ENCODE peak calls at places on chromosomes 16 and 17, in five cellular contexts. Y is SK-N-MC, Q is endothelial cell of umbilical vein, V is adipocyte, D is neural progenitor cell. I is an unnamed sample.

GRCh38 chr17:35433075-35433894 is 985 bp upstream of the SLFN12 start:
- DNase-seq in Y (peak; percentile 87), Q (peak; percentile 96), V (peak; percentile 96), D (peak; percentile 36), I (no peak)

GRCh38 chr16:766820-767640 is 6.5 kb downstream of the MSLN start:
- DNase-seq in Y (no peak), Q (no peak), V (no peak), D (no peak), I (no peak)

GRCh38 chr16:22788190-22788530 is 25.8 kb upstream of the HS3ST2 start:
- DNase-seq in Y (no peak), Q (no peak), V (no peak), D (no peak), I (no peak)

GRCh38 chr17:36204724-36205500 is 6.0 kb upstream of the CCL4L2 start:
- DNase-seq in Y (no peak), Q (no peak), V (no peak), D (no peak), I (no peak)

GRCh38 chr17:17853811-17854527 is 17.2 kb upstream of the SREBF1 start:
- DNase-seq in Y (no peak), Q (no peak), V (no peak), D (no peak), I (no peak)

GRCh38 chr16:19291459-19291858 is 5.9 kb downstream of the CLEC19A start:
- DNase-seq in Y (no peak), Q (peak; percentile 15), V (no peak), D (peak; percentile 96), I (peak; percentile 49)

GRCh38 chr16:28538733-28539596 is at the start of gene NUPR1:
- DNase-seq in Y (no peak), Q (peak; percentile 62), V (peak; percentile 98), D (no peak), I (peak; percentile 29)

GRCh38 chr16:70740919-70741778 is 55.3 kb upstream of the MTSS2 start:
- DNase-seq in Y (no peak), Q (peak; percentile 12), V (peak; percentile 55), D (no peak), I (no peak)

GRCh38 chr17:57567278-57567677 is 177.8 kb downstream of the CCDC182 start:
- DNase-seq in Y (no peak), Q (no peak), V (no peak), D (no peak), I (no peak)

GRCh38 chr16:23534868-23535860 is 22.0 kb downstream of the EARS2 start:
- DNase-seq in Y (no peak), Q (no peak), V (no peak), D (no peak), I (no peak)

GRCh38 chr16:75105306-75106061 is 11.1 kb downstream of the LDHD start:
- DNase-seq in Y (no peak), Q (no peak), V (peak; percentile 67), D (no peak), I (peak; percentile 54)

GRCh38 chr16:69108069-69108904 is 2.8 kb downstream of the HAS3 start:
- DNase-seq in Y (no peak), Q (no peak), V (no peak), D (peak; percentile 57), I (no peak)

GRCh38 chr16:56226187-56226586 is 34.9 kb downstream of the GNAO1 start:
- DNase-seq in Y (no peak), Q (no peak), V (peak; percentile 38), D (no peak), I (no peak)

GRCh38 chr17:47286198-47286914 is 32.7 kb downstream of the ITGB3 start:
- DNase-seq in Y (no peak), Q (no peak), V (no peak), D (no peak), I (peak; percentile 76)

GRCh38 chr16:23952128-23953041 is 116.6 kb downstream of the PRKCB start:
- DNase-seq in Y (peak; percentile 79), Q (no peak), V (no peak), D (peak; percentile 64), I (no peak)

GRCh38 chr17:59357929-59358328 is 26.5 kb downstream of the YPEL2 start:
- DNase-seq in Y (no peak), Q (no peak), V (peak; percentile 49), D (no peak), I (no peak)

GRCh38 chr17:47279062-47279801 is 25.6 kb downstream of the ITGB3 start:
- DNase-seq in Y (no peak), Q (peak; percentile 76), V (peak; percentile 82), D (no peak), I (peak; percentile 94)

GRCh38 chr17:39979021-39979660 is 1.5 kb upstream of the PSMD3 start:
- DNase-seq in Y (no peak), Q (no peak), V (peak; percentile 61), D (no peak), I (no peak)

GRCh38 chr17:37701424-37702020 is 43.3 kb downstream of the HNF1B start:
- DNase-seq in Y (no peak), Q (peak; percentile 27), V (peak; percentile 22), D (peak; percentile 39), I (peak; percentile 86)

GRCh38 chr17:66494023-66494803 is 191.8 kb downstream of the PRKCA start:
- DNase-seq in Y (no peak), Q (peak; percentile 66), V (peak; percentile 71), D (no peak), I (no peak)

GRCh38 chr16:30609002-30609927 is 924 bp downstream of the ZNF689 start:
- DNase-seq in Y (no peak), Q (peak; percentile 48), V (no peak), D (peak; percentile 31), I (peak; percentile 81)

GRCh38 chr17:51006601-51007000 is 114.1 kb downstream of the SPAG9 start:
- DNase-seq in Y (no peak), Q (peak; percentile 21), V (peak; percentile 44), D (peak; percentile 34), I (no peak)

GRCh38 chr17:56653877-56654276 is 60.4 kb downstream of the NOG start:
- DNase-seq in Y (peak; percentile 22), Q (peak; percentile 33), V (peak; percentile 73), D (peak; percentile 82), I (peak; percentile 75)

GRCh38 chr16:75099738-75100615 is 16.6 kb downstream of the LDHD start:
- DNase-seq in Y (no peak), Q (peak; percentile 39), V (no peak), D (no peak), I (no peak)

GRCh38 chr16:49203361-49203760 is 78.3 kb downstream of the CBLN1 start:
- DNase-seq in Y (no peak), Q (no peak), V (no peak), D (no peak), I (no peak)
- H3K9ac ChIP-seq in Y (no peak overlapping the region), Q (no peak overlapping the region), V (no peak overlapping the region), D (no peak overlapping the region), I (no peak overlapping the region)

GRCh38 chr16:88061346-88062110 is 110.3 kb downstream of the BANP start:
- DNase-seq in Y (no peak), Q (no peak), V (no peak), D (peak; percentile 1), I (no peak)
- H3K9ac ChIP-seq in Y (no peak overlapping the region), Q (no peak overlapping the region), V (no peak overlapping the region), D (no peak overlapping the region), I (no peak overlapping the region)

DNA sequence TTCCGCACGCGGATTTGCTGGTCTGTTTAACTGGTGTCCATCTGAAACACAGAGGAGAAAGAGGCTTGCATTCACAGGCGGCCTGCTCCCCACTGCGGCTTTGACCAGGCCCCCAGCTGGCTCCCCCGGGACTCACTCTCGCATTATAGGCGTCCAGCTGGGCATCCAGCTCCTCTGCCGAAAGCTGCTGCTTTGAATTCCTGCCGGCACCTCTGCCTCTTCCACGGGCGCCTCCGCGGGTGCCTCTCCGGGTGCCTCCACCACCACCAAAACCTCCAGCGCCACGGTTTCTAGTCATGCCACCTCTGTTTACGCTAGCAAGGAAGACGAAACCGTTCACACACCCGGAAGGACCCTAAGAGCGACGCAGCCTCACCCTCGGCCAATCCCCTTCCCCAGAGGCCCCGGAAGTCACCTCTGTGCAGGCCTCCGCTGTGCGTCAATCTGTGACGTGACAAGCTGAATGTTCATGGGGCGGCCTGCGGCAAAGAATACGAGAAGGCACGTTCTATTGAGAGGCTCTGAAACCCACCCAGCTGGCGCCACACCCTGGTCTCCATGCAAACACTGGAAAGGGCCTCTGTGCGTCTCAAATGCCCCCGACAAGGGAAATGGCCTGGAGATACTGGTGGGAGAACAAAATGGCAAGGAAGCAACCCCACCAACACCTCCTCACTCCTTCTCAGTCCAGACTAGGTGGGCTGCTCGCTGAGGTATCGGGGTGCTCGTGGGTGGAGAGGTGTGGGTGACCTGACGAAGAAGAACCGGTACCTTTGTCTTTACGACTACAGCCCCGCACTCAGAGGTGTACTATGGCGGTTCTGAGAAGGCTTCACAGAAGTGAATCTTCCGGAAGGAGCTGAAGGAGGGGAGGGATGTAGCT is 3.0 kb downstream of the ALYREF start:
- DNase-seq in Y (no peak), Q (no peak), V (no peak), D (no peak), I (no peak)
- H3K9ac ChIP-seq in Y (no peak overlapping the region), Q (no peak overlapping the region), V (no peak overlapping the region), D (no peak overlapping the region), I (no peak overlapping the region)

DNA sequence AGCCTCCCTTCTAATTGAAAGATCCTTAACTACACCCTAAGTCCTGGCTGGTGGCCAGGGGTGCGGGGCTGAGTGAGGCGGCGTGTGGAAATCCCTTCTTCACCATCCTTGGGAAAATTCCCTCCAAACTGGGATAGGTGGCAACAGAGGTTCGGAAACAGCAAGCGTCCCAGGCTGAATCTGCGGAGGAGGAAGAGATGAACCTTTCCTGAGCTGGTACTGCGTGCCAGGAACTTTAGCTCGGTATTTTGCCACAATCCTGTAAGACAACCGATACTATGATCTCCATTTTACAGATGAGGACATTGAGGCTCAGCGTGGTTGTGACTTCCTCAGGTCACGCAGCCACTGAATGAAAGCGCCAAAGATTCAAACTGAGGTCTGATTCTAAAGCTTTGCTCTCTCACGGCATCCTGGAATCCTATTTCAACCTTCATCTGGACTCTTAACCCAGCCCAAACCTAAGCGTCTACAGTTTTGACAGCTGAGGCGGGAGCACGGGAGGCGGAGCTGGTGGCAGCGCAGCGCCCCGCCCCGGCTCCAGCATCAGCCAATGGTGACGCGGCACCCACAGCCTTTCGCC is 570 bp upstream of the CYLD start:
- DNase-seq in Y (no peak), Q (no peak), V (peak; percentile 37), D (peak; percentile 22), I (no peak)
- H3K9ac ChIP-seq in Y (no peak overlapping the region), Q (peak overlapping the region; percentile 43), V (peak overlapping the region; percentile 73), D (no peak overlapping the region), I (no peak overlapping the region)

DNA sequence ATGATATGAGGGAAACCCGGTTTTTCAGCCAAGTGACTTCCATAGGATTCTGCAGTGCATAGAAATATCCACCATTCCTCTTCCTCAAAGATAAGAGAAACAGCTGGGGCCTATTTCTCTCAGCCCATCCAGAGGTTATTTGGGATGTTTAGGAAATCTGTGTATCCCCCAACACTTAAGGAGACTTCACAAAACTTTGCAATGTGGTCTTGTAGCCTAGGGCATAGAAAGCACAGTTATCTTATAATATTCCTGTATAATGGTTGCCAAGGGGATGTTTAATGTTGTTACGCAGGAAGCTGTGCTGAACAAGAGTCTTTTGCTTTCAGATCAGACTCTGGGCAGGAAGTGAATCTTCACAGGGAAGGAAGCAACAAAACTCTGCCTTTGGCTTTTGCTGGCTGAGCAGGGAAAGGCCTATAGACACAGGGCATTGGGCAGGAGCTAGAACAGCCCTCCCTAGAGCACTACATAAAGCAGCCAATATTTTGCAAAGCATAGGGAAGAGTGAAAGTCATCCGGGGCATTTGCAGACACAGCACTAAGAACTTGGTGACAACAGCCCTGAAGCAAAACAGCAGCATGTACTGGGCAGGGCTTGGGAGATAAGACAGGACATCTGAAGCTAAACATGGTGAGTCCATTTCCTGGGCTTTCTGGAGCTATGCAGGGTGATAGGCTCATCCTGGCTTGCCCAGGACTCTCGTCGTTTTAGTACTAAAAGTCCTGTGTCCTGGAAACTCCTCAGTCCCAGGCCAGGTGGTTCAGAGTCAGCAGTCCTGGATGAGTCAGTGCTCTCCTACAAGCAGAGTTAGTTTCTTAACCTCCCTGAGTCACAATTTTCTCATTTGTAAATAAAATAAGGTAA is 18.7 kb upstream of the BEAN1 start:
- DNase-seq in Y (peak; percentile 34), Q (peak; percentile 86), V (peak; percentile 73), D (no peak), I (peak; percentile 43)
- H3K9ac ChIP-seq in Y (peak overlapping the region; percentile 55), Q (peak overlapping the region; percentile 43), V (peak overlapping the region; percentile 2), D (no peak overlapping the region), I (no peak overlapping the region)

I was measured in Karpas-422.